ENCODE peak calls at places on chromosomes 7 and 10, in seven cellular contexts. K is neuronal stem cell, R is H1, E is mesendoderm, B is H9, G is IMR-90, Q is trophoblast cell. N is an unnamed sample.

GRCh38 chr10:125177641-125178640 is 17.6 kb upstream of the CTBP2 start:
- DNase-seq in G (no peak), K (no peak), B (no peak), E (no peak), Q (peak), R (no peak), N (no peak)

GRCh38 chr10:45058992-45059561 is 58.4 kb downstream of the ZNF22 start:
- DNase-seq in R (no peak), G (no peak), B (no peak), Q (peak), E (no peak), K (no peak), N (no peak)

GRCh38 chr10:85643839-85644525 is 722.6 kb downstream of the GRID1 start:
- DNase-seq in G (no peak), R (no peak), E (peak), B (no peak), Q (peak), K (no peak), N (no peak)

GRCh38 chr7:149071641-149072437 is 18.7 kb downstream of the ZNF786 start:
- DNase-seq in R (peak), K (peak), Q (peak), E (peak), G (peak), B (peak), N (peak)

GRCh38 chr10:81876253-81876731 is 1.3 kb downstream of the NRG3 start:
- DNase-seq in B (peak), R (no peak), G (no peak), K (peak), E (peak), Q (no peak), N (no peak)

GRCh38 chr7:1567893-1568292 is 1.9 kb downstream of the PSMG3 start:
- DNase-seq in K (no peak), E (no peak), G (peak), B (no peak), R (no peak), Q (no peak), N (peak)

GRCh38 chr10:44939691-44940401 is 19.8 kb upstream of the RASSF4 start:
- DNase-seq in R (no peak), K (no peak), B (no peak), G (peak), E (no peak), Q (no peak), N (no peak)

GRCh38 chr7:143385891-143386781 is 5.0 kb downstream of the ZYX start:
- DNase-seq in E (no peak), B (no peak), K (no peak), R (no peak), G (no peak), Q (peak), N (no peak)

GRCh38 chr10:131750171-131750895 is 150.5 kb upstream of the PPP2R2D start:
- DNase-seq in B (no peak), G (no peak), E (no peak), Q (no peak), R (no peak), K (no peak), N (no peak)

GRCh38 chr10:77165445-77166316 is 471.9 kb downstream of the KCNMA1 start:
- DNase-seq in E (peak), G (peak), Q (peak), K (peak), B (peak), R (peak), N (peak)

GRCh38 chr10:93173867-93174845 is 100.5 kb downstream of the CYP26A1 start:
- DNase-seq in Q (no peak), R (no peak), B (no peak), K (no peak), G (no peak), E (no peak), N (no peak)

GRCh38 chr10:8402469-8403074 is 348.1 kb downstream of the GATA3 start:
- DNase-seq in B (no peak), R (no peak), Q (no peak), G (no peak), E (no peak), K (no peak), N (no peak)

GRCh38 chr7:96397936-96398596 is 76.2 kb upstream of the SLC25A13 start:
- DNase-seq in E (peak), Q (no peak), K (no peak), B (no peak), R (no peak), G (peak), N (no peak)

GRCh38 chr7:17699696-17700095 is 240.6 kb downstream of the SNX13 start:
- DNase-seq in B (no peak), R (no peak), K (no peak), E (no peak), G (no peak), Q (no peak), N (no peak)

GRCh38 chr10:80520661-80521488 is 16.8 kb upstream of the SH2D4B start:
- DNase-seq in E (no peak), G (no peak), R (no peak), B (no peak), Q (no peak), K (no peak), N (no peak)

GRCh38 chr10:131083915-131084790 is 227.4 kb downstream of the TCERG1L start:
- DNase-seq in B (peak), Q (peak), R (peak), G (no peak), K (no peak), E (peak), N (no peak)

GRCh38 chr10:45427305-45427955 is 53.4 kb downstream of the ALOX5 start:
- DNase-seq in K (no peak), B (no peak), R (no peak), Q (no peak), G (no peak), E (no peak), N (no peak)

GRCh38 chr7:603152-603941 is 83.7 kb upstream of the PDGFA start:
- DNase-seq in R (no peak), K (no peak), G (no peak), B (no peak), Q (no peak), E (peak), N (no peak)

GRCh38 chr7:93622036-93622714 is 47.7 kb upstream of the CALCR start:
- DNase-seq in E (peak), Q (peak), B (peak), K (no peak), R (no peak), G (peak), N (peak)

GRCh38 chr10:88831709-88832108 is 19.9 kb downstream of the ANKRD22 start:
- DNase-seq in E (peak), B (no peak), Q (no peak), K (no peak), G (no peak), R (no peak), N (no peak)

GRCh38 chr10:124091646-124092269 is 1.6 kb downstream of the CHST15 start:
- DNase-seq in Q (no peak), K (peak), E (peak), G (no peak), B (peak), R (no peak), N (peak)

GRCh38 chr7:139111147-139111546 is 1.6 kb upstream of the ZC3HAV1 start:
- DNase-seq in G (no peak), R (no peak), K (no peak), E (no peak), Q (no peak), B (no peak), N (no peak)

GRCh38 chr7:158766570-158767281 is 62.1 kb upstream of the NCAPG2 start:
- DNase-seq in R (no peak), E (no peak), G (no peak), Q (no peak), K (no peak), B (no peak), N (no peak)

GRCh38 chr10:34821587-34822585 is 6.8 kb upstream of the PARD3 start:
- DNase-seq in E (no peak), G (peak), Q (no peak), B (no peak), K (no peak), R (no peak), N (no peak)

GRCh38 chr10:5748394-5748803 is 63.8 kb downstream of the TASOR2 start:
- DNase-seq in B (no peak), E (no peak), K (no peak), G (no peak), Q (no peak), R (no peak), N (no peak)

GRCh38 chr7:80499350-80499955 is 12.4 kb downstream of the GNAT3 start:
- DNase-seq in G (peak), K (no peak), R (peak), B (peak), Q (peak), E (peak), N (peak)

GRCh38 chr10:34339816-34340553 is 475.1 kb downstream of the PARD3 start:
- DNase-seq in R (no peak), B (no peak), Q (no peak), G (no peak), K (no peak), E (no peak), N (no peak)

GRCh38 chr7:78221961-78222751 is 423.6 kb downstream of the PHTF2 start:
- DNase-seq in K (no peak), B (no peak), E (peak), Q (peak), R (no peak), G (peak), N (peak)

GRCh38 chr7:98105942-98106544 is 619 bp upstream of the LMTK2 start:
- DNase-seq in E (no peak), G (no peak), B (no peak), R (no peak), K (no peak), Q (peak), N (no peak)

GRCh38 chr10:6786579-6787031 is 206.5 kb upstream of the PRKCQ start:
- DNase-seq in K (no peak), E (no peak), R (no peak), B (no peak), Q (peak), G (peak), N (peak)

GRCh38 chr10:132407243-132407746 is 10.3 kb downstream of the PWWP2B start:
- DNase-seq in E (no peak), R (no peak), G (no peak), Q (peak), B (no peak), K (no peak), N (no peak)

GRCh38 chr10:97858001-97858439 is 8.4 kb downstream of the GOLGA7B start:
- DNase-seq in R (no peak), E (peak), G (no peak), Q (no peak), K (no peak), B (no peak), N (no peak)

GRCh38 chr10:63798599-63799498 is 277.6 kb downstream of the REEP3 start:
- DNase-seq in R (no peak), Q (no peak), K (no peak), B (no peak), G (peak), E (peak), N (peak)

GRCh38 chr7:48660482-48660881 is 263.9 kb upstream of the CDC14C start:
- DNase-seq in R (no peak), B (no peak), K (no peak), G (no peak), Q (no peak), E (no peak), N (no peak)

GRCh38 chr10:122083478-122084025 is 94.6 kb downstream of the TACC2 start:
- DNase-seq in G (no peak), E (no peak), K (no peak), B (no peak), Q (no peak), R (no peak), N (no peak)
- H2BK120ac ChIP-seq in G (no peak), E (no peak), K (no peak), B (no peak), Q (no peak), R (no peak), N (no peak)

GRCh38 chr10:4353059-4353655 is 472.9 kb upstream of the AKR1E2 start:
- DNase-seq in R (no peak), K (no peak), Q (peak), E (peak), G (peak), B (no peak), N (peak)
- H2BK5ac ChIP-seq in R (no peak), K (no peak), Q (no peak), E (no peak), G (no peak), B (no peak), N (no peak)

GRCh38 chr7:36942558-36943354 is 218.5 kb upstream of the AOAH start:
- DNase-seq in R (no peak), K (no peak), E (no peak), Q (no peak), G (no peak), B (no peak), N (no peak)

GRCh38 chr7:36941359-36941758 is 217.1 kb upstream of the AOAH start:
- DNase-seq in Q (peak), G (no peak), K (no peak), B (no peak), R (no peak), E (no peak), N (no peak)

GRCh38 chr7:36939816-36940215 is 215.5 kb upstream of the AOAH start:
- DNase-seq in Q (no peak), R (no peak), K (no peak), B (no peak), G (no peak), E (no peak), N (no peak)

GRCh38 chr7:36942062-36942461 is 217.8 kb upstream of the AOAH start:
- DNase-seq in Q (no peak), G (no peak), R (no peak), K (no peak), B (no peak), E (no peak), N (no peak)

DNA sequence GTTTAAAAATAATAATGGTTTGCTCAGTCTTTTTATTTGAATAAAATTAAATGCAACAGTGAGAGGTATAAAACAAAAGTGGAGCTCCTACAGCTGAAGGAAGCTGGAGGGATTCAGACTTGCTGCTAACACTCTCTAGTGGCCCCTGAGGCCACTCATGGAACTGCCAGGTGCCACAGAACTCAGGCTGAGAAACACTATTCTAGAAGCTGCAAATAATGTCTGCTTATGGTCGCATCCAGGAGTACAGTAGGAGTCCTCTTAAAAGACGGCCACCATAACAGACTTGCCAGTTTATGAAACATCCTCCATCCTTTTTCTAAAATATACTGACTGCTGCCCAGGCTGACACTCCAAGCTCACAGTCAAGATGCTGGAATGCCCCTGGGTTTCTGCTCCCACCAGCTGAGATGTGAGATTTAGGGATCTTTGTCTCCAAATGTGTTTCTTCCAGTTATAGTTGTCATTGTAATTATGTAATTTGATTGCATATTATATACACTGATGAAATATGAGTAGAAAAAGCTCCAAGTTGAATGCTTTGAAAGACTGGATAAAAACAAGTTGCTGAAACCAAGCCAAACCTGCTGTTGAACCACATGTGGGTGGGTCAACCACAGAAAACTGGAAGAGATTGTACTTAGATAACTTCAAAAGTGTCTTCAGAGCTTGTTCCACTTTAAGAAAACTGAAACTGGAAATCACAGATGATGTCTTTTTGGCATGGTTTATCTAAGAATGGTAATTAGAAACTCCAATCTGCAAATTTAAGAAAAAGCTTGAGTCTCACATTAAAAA is 213.7 kb upstream of the AOAH start:
- DNase-seq in Q (no peak), B (no peak), R (no peak), E (peak), G (no peak), K (no peak), N (peak)
- H2BK120ac ChIP-seq in Q (no peak), B (no peak), R (no peak), E (no peak), G (no peak), K (no peak), N (no peak)

DNA sequence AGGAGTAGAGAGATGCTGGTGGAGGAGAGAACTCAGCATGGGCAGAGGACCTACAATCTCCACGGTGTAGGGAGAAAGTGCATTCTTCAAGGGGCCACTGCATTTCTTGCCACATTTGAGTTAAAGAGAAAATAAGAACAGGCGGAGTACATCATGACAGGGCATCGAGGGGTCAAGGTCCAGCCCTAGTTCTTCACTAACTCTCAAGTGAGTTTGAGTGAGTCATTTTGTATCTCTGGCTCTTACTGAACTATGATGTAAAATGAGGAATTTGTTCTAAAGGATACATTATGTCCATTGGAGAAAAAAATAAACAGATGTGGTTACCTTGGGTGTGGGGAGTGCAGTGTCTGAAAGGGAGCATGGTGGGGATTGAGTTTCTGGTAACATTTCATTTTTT is 182.9 kb downstream of the XPNPEP1 start:
- DNase-seq in B (no peak), G (no peak), Q (no peak), R (no peak), E (no peak), K (no peak), N (peak)
- H2BK5ac ChIP-seq in B (no peak), G (no peak), Q (no peak), R (no peak), E (no peak), K (no peak), N (no peak)

DNA sequence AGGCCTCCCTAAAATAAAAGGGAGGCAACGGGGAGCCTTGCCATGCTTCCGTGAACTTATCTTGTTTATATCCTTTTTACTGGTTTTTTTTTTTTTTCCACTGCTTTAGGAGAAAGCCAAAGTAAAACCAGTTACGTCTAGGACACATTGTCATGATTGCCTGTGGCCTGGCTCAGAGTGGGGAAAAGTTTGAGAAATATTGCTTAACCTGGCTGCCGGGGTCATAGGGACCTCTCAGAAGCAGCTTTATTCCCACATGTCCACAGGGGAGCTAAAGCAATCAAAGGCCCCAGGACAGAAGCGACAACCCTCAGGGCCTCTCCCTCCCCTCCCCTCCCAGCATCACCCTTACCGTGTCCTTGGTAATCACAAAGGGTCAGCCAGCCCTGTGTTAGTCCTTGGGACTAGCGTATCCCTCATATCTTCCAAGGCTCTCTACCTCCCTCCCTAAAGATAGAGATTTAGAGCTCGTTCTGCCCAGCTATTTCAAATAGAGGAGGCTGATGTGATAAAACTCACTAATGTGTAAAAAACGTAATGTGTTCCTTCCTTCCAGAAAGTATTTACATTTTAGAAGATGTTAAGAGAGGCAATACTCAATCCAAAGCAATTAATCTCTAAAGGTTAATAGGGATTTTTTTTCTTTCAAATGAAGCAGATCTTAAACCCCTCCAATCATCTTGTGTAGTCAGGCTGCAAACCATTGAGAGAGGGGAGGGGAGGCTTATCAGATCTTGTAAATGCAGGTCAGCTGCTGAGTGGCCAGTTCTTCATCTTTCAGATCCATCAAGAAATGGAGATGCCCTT is 64.8 kb upstream of the PRKAR2B start:
- DNase-seq in B (peak), G (no peak), E (peak), R (peak), K (no peak), Q (no peak), N (no peak)
- H2BK120ac ChIP-seq in B (no peak), G (no peak), E (no peak), R (no peak), K (no peak), Q (no peak), N (no peak)

GRCh38 chr10:27448926-27449325 is 55.2 kb upstream of the RAB18 start:
- DNase-seq in G (peak), E (peak), Q (peak), K (no peak), B (no peak), R (peak), N (peak)
- H2BK5ac ChIP-seq in G (no peak), E (no peak), Q (no peak), K (no peak), B (no peak), R (no peak), N (no peak)

DNA sequence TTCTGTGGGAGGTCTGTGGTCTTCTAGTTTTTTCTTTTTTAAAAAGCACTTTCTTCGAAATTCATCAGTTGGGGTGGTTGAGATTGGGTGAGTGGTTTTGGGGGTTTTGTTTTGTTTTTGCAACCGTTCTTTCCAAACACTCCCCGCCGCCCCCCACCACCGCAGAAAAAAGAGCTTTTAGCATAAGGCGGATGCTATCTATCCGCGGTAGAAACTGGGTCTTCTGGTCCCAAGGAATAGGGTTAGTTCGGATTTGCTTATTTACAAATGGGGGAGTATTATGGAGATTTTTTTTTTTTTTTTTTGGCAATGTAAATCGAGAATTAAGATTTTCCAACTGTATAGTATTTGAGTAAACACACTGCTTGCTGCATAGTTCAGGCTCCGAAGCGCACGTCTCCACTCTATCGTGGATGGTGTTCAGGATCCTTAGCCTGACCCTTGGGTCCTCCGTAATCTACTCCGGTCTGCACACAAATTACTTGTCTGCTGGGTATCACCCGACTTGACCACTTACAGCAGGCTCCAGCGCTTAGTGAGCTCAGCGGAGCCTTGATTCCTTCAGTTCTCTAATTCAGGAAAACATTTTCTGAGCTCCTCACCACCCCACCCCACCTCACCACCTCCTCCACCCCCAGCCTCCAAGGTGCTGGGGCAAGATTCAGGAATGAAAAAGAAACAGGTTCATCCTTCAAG is 757 bp upstream of the NRCAM start:
- DNase-seq in B (no peak), Q (no peak), R (no peak), K (no peak), E (peak), G (no peak), N (no peak)
- H2BK120ac ChIP-seq in B (no peak), Q (no peak), R (no peak), K (no peak), E (no peak), G (no peak), N (no peak)

DNA sequence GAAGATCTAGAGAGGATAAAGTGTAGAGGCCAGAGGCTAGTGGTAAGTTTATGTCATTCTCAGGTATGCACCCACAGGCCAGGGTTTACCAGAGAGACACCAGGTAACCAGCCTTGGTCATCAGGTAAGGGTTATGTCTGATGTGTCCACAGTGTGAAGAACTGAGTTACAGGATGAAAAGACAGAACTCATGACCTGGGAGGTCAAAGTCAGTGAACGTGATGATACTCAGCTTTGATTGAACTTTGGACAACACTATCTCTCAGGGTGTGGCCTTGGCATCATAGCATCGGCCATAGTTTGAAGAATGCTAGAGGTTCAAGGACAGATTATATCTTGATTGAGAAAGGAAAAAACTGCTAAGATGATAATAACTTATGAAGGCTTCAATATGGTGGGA is 37.5 kb downstream of the MGAM start:
- DNase-seq in K (no peak), B (no peak), G (no peak), Q (peak), R (no peak), E (no peak), N (no peak)
- H2BK5ac ChIP-seq in K (no peak), B (no peak), G (no peak), Q (no peak), R (no peak), E (no peak), N (no peak)